ENCODE peak calls at places on chromosomes 1 and 21, in eight cellular contexts. E is HepG2; K is CD4-positive, alpha-beta T cell; X is heart left ventricle; H is foreskin keratinocyte; C is left lung; P is K562; N is lower lobe of right lung. W is an unnamed sample.

GRCh38 chr1:212519131-212519530 is 86.4 kb downstream of the NENF start:
- ATAC-seq in C (no peak), H (no peak), E (no peak), K (no peak), P (no peak), X (no peak), N (no peak), W (no peak)

GRCh38 chr1:242212401-242212800 is 213.5 kb upstream of the MAP1LC3C start:
- ATAC-seq in E (no peak), C (no peak), K (no peak), X (no peak), N (no peak), H (no peak), P (no peak), W (no peak)

GRCh38 chr1:50852889-50853288 is 107.2 kb downstream of the FAF1 start:
- ATAC-seq in X (no peak), K (no peak), H (no peak), N (no peak), P (peak; percentile 45), E (peak; percentile 77), C (no peak), W (no peak)

GRCh38 chr1:197783510-197783948 is 8.2 kb upstream of the DENND1B start:
- ATAC-seq in N (no peak), X (no peak), P (no peak), E (no peak), C (peak; percentile 30), K (no peak), H (peak; percentile 75), W (no peak)

GRCh38 chr21:46637952-46638746 is 2.7 kb downstream of the PRMT2 start:
- ATAC-seq in N (no peak), H (no peak), K (no peak), X (no peak), P (peak; percentile 58), E (no peak), C (no peak), W (no peak)

GRCh38 chr1:99548924-99549605 is 96.8 kb upstream of the PALMD start:
- ATAC-seq in E (no peak), K (no peak), P (peak; percentile 47), X (peak; percentile 99), H (no peak), C (no peak), N (no peak), W (no peak)

GRCh38 chr1:204867666-204868339 is 2.9 kb upstream of the NFASC start:
- ATAC-seq in K (no peak), N (no peak), P (no peak), C (no peak), E (no peak), X (peak; percentile 26), H (no peak), W (no peak)

GRCh38 chr1:15966956-15967344 is 9.0 kb downstream of the ZBTB17 start:
- ATAC-seq in C (no peak), H (no peak), X (no peak), N (no peak), P (no peak), K (no peak), E (no peak), W (no peak)

GRCh38 chr1:230321741-230322420 is 104.3 kb downstream of the PGBD5 start:
- ATAC-seq in P (no peak), X (peak; percentile 84), N (no peak), H (no peak), E (no peak), C (no peak), K (no peak), W (no peak)

GRCh38 chr1:178119623-178120022 is 25.7 kb downstream of the RASAL2 start:
- ATAC-seq in K (no peak), P (no peak), X (peak; percentile 33), H (peak; percentile 83), C (peak; percentile 50), E (no peak), N (peak; percentile 49), W (no peak)

GRCh38 chr1:100322436-100323211 is 29.7 kb upstream of the CDC14A start:
- ATAC-seq in C (peak; percentile 44), E (peak; percentile 60), X (no peak), N (no peak), P (no peak), H (no peak), K (no peak), W (peak; percentile 70)

GRCh38 chr21:35044128-35044527 is 5.0 kb downstream of the RUNX1 start:
- ATAC-seq in C (no peak), P (no peak), X (no peak), N (no peak), K (no peak), H (no peak), E (no peak), W (no peak)

GRCh38 chr1:207985996-207986395 is 75.1 kb upstream of the CD34 start:
- ATAC-seq in H (no peak), C (no peak), P (no peak), X (no peak), K (no peak), E (no peak), N (no peak), W (no peak)

GRCh38 chr1:119015547-119015946 is 27.4 kb upstream of the TBX15 start:
- ATAC-seq in X (no peak), P (no peak), N (no peak), K (no peak), C (no peak), E (no peak), H (no peak), W (no peak)

GRCh38 chr1:244659694-244660093 is 6.8 kb downstream of the DESI2 start:
- ATAC-seq in P (no peak), E (peak; percentile 60), X (no peak), K (no peak), C (peak; percentile 76), H (no peak), N (peak; percentile 83), W (no peak)

GRCh38 chr1:194280463-194280862 is 1094.0 kb upstream of the B3GALT2 start:
- ATAC-seq in P (no peak), N (no peak), X (no peak), K (no peak), C (no peak), H (no peak), E (no peak), W (no peak)

GRCh38 chr1:201724039-201724759 is 104.8 kb upstream of the IPO9 start:
- ATAC-seq in K (no peak), E (no peak), N (peak; percentile 6), P (no peak), X (peak; percentile 86), C (no peak), H (no peak), W (no peak)

GRCh38 chr1:53325326-53326087 is 2.4 kb downstream of the LRP8 start:
- ATAC-seq in H (peak; percentile 4), P (peak; percentile 2), X (no peak), N (no peak), K (no peak), C (peak; percentile 1), E (no peak), W (no peak)

GRCh38 chr1:61743716-61744620 is 1.7 kb downstream of the PATJ start:
- ATAC-seq in E (no peak), C (no peak), H (no peak), X (no peak), K (no peak), P (no peak), N (no peak), W (no peak)

GRCh38 chr1:43052322-43052721 is 93.7 kb upstream of the SLC2A1 start:
- ATAC-seq in P (no peak), E (no peak), K (no peak), N (no peak), X (no peak), C (no peak), H (no peak), W (no peak)

GRCh38 chr1:198179556-198179981 is 22.8 kb downstream of the NEK7 start:
- ATAC-seq in X (no peak), E (no peak), P (peak; percentile 69), N (peak; percentile 35), H (no peak), C (peak; percentile 55), K (peak; percentile 62), W (no peak)

GRCh38 chr1:13808729-13809131 is 108.7 kb downstream of the PRDM2 start:
- ATAC-seq in C (no peak), X (peak; percentile 53), K (no peak), H (peak; percentile 30), E (no peak), P (peak; percentile 86), N (no peak), W (no peak)

DNA sequence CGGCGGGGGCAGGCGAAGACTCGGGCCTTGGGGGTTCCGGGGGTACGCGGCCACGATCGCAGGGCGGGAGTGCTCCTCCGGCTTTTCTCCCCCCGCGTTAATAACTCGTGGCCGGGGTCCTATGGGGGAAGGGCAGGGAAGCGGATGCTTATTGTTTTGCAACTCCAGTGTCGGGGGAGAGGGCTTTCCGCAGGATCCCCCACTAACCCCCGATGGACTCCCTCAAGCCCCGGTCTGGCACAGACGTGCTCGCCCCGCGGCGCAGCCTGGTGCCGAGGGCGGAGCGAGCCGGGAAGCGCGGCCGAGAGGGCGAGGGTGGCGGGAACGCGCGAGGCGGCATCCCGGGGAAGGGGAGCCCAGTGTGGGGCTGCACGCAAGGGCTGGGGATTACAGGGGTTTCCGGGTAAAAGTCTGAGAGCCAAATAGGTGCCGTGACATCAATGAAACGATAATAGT is 717 bp downstream of the UCK2 start:
- ATAC-seq in X (peak; percentile 53), K (peak; percentile 51), N (peak; percentile 64), P (peak; percentile 63), E (peak; percentile 56), H (peak; percentile 53), C (peak; percentile 61), W (peak; percentile 23)
- TF ChIP-seq CTCF in X (no peak), K (no peak), N (no peak), P (no peak), E (no peak), H (no peak), C (no peak), W (no peak)

GRCh38 chr1:31938184-31938975 is at the start of gene PTP4A2:
- ATAC-seq in P (peak; percentile 77), H (peak; percentile 78), K (peak; percentile 52), C (peak; percentile 92), N (peak; percentile 98), E (peak; percentile 85), X (peak; percentile 96), W (peak; percentile 95)
- TF ChIP-seq CTCF in P (peak; percentile 82), H (peak; percentile 74), K (peak; percentile 24), C (peak; percentile 51), N (peak; percentile 30), E (peak; percentile 40), X (peak; percentile 60), W (peak; percentile 49)

GRCh38 chr1:92461364-92462097 is 25.2 kb downstream of the GFI1 start:
- ATAC-seq in X (no peak), E (peak; percentile 69), K (no peak), P (peak; percentile 61), N (no peak), C (no peak), H (no peak), W (no peak)
- TF ChIP-seq CTCF in X (no peak), E (peak; percentile 22), K (no peak), P (no peak), N (no peak), C (no peak), H (peak; percentile 36), W (no peak)

GRCh38 chr1:182051938-182052337 is 9.6 kb downstream of the ZNF648 start:
- ATAC-seq in K (no peak), E (no peak), N (no peak), H (no peak), X (no peak), C (peak; percentile 23), P (no peak), W (no peak)
- TF ChIP-seq CTCF in K (no peak), E (no peak), N (no peak), H (peak; percentile 29), X (no peak), C (no peak), P (no peak), W (no peak)

GRCh38 chr21:45140346-45140940 is 66.1 kb downstream of the ADARB1 start:
- ATAC-seq in N (peak; percentile 93), P (peak; percentile 95), X (peak; percentile 86), H (peak; percentile 81), K (peak; percentile 93), C (peak; percentile 93), E (peak; percentile 96), W (peak; percentile 84)
- TF ChIP-seq CTCF in N (peak; percentile 63), P (peak; percentile 99), X (peak; percentile 74), H (peak; percentile 84), K (peak; percentile 48), C (peak; percentile 73), E (peak; percentile 94), W (peak; percentile 80)